ENCODE peak calls at places on chromosomes 16 and 17, in seven cellular contexts. One of them, this sample, is unnamed. For H3K27me3, the result is how much of the 10 kb centered on the place peaks cover.

GRCh38 chr16:29662729-29663019 is 373 bp upstream of the SPN start:
- DNase-seq in SJSA1: no peak
- DNase-seq in NT2/D1: no peak
- DNase-seq in CD8-positive, alpha-beta T cell: no peak
- DNase-seq in AG04450: no peak
- DNase-seq in esophagus muscularis mucosa: no peak
- DNase-seq in brain microvascular endothelial cell: no peak
- DNase-seq in this sample: no peak

GRCh38 chr16:58272855-58273254 is 22.0 kb downstream of the PRSS54 start:
- DNase-seq in brain microvascular endothelial cell: no peak
- DNase-seq in AG04450: no peak
- DNase-seq in CD8-positive, alpha-beta T cell: no peak
- DNase-seq in SJSA1: no peak
- DNase-seq in NT2/D1: no peak
- DNase-seq in esophagus muscularis mucosa: no peak
- DNase-seq in this sample: no peak

GRCh38 chr16:30494709-30495108 is 22.2 kb downstream of the ITGAL start:
- DNase-seq in SJSA1: no peak
- DNase-seq in AG04450: no peak
- DNase-seq in NT2/D1: no peak
- DNase-seq in brain microvascular endothelial cell: no peak
- DNase-seq in esophagus muscularis mucosa: no peak
- DNase-seq in CD8-positive, alpha-beta T cell: no peak
- DNase-seq in this sample: no peak

GRCh38 chr16:72094266-72094610 is 591 bp downstream of the DHX38 start:
- DNase-seq in esophagus muscularis mucosa: no peak
- DNase-seq in AG04450: no peak
- DNase-seq in NT2/D1: no peak
- DNase-seq in brain microvascular endothelial cell: no peak
- DNase-seq in SJSA1: no peak
- DNase-seq in CD8-positive, alpha-beta T cell: peak
- DNase-seq in this sample: no peak

GRCh38 chr17:56499799-56500388 is 93.6 kb upstream of the NOG start:
- DNase-seq in esophagus muscularis mucosa: no peak
- DNase-seq in SJSA1: peak
- DNase-seq in NT2/D1: peak
- DNase-seq in brain microvascular endothelial cell: peak
- DNase-seq in CD8-positive, alpha-beta T cell: no peak
- DNase-seq in AG04450: no peak
- DNase-seq in this sample: peak

GRCh38 chr16:20871935-20872815 is 28.0 kb downstream of the DCUN1D3 start:
- DNase-seq in CD8-positive, alpha-beta T cell: no peak
- DNase-seq in esophagus muscularis mucosa: no peak
- DNase-seq in SJSA1: no peak
- DNase-seq in brain microvascular endothelial cell: no peak
- DNase-seq in NT2/D1: no peak
- DNase-seq in AG04450: no peak
- DNase-seq in this sample: no peak

GRCh38 chr16:51638338-51639135 is 487.5 kb upstream of the SALL1 start:
- DNase-seq in brain microvascular endothelial cell: no peak
- DNase-seq in SJSA1: no peak
- DNase-seq in CD8-positive, alpha-beta T cell: no peak
- DNase-seq in AG04450: no peak
- DNase-seq in esophagus muscularis mucosa: no peak
- DNase-seq in NT2/D1: no peak
- DNase-seq in this sample: no peak

GRCh38 chr16:49660647-49661046 is 195.3 kb downstream of the ZNF423 start:
- DNase-seq in SJSA1: no peak
- DNase-seq in AG04450: no peak
- DNase-seq in NT2/D1: no peak
- DNase-seq in brain microvascular endothelial cell: no peak
- DNase-seq in CD8-positive, alpha-beta T cell: no peak
- DNase-seq in esophagus muscularis mucosa: no peak
- DNase-seq in this sample: no peak

GRCh38 chr17:50948711-50949110 is 82.6 kb upstream of the TOB1 start:
- DNase-seq in esophagus muscularis mucosa: no peak
- DNase-seq in brain microvascular endothelial cell: no peak
- DNase-seq in SJSA1: no peak
- DNase-seq in NT2/D1: no peak
- DNase-seq in AG04450: no peak
- DNase-seq in CD8-positive, alpha-beta T cell: no peak
- DNase-seq in this sample: peak

GRCh38 chr17:41824086-41824485 is 11.3 kb downstream of the FKBP10 start:
- DNase-seq in AG04450: no peak
- DNase-seq in CD8-positive, alpha-beta T cell: no peak
- DNase-seq in SJSA1: no peak
- DNase-seq in NT2/D1: no peak
- DNase-seq in esophagus muscularis mucosa: no peak
- DNase-seq in brain microvascular endothelial cell: no peak
- DNase-seq in this sample: no peak

GRCh38 chr17:76079577-76080206 is 710 bp downstream of the ZACN start:
- DNase-seq in NT2/D1: no peak
- DNase-seq in CD8-positive, alpha-beta T cell: no peak
- DNase-seq in AG04450: no peak
- DNase-seq in SJSA1: no peak
- DNase-seq in brain microvascular endothelial cell: no peak
- DNase-seq in esophagus muscularis mucosa: no peak
- DNase-seq in this sample: no peak
- H3K27me3 ChIP-seq in NT2/D1: under half
- H3K27me3 ChIP-seq in CD8-positive, alpha-beta T cell: under half
- H3K27me3 ChIP-seq in AG04450: half or more
- H3K27me3 ChIP-seq in SJSA1: half or more
- H3K27me3 ChIP-seq in brain microvascular endothelial cell: half or more
- H3K27me3 ChIP-seq in esophagus muscularis mucosa: under half
- H3K27me3 ChIP-seq in this sample: under half

GRCh38 chr17:58254803-58255202 is 16.4 kb downstream of the LPO start:
- DNase-seq in NT2/D1: no peak
- DNase-seq in CD8-positive, alpha-beta T cell: no peak
- DNase-seq in SJSA1: no peak
- DNase-seq in AG04450: no peak
- DNase-seq in brain microvascular endothelial cell: no peak
- DNase-seq in esophagus muscularis mucosa: no peak
- DNase-seq in this sample: no peak
- H3K27me3 ChIP-seq in NT2/D1: under half
- H3K27me3 ChIP-seq in CD8-positive, alpha-beta T cell: under half
- H3K27me3 ChIP-seq in SJSA1: half or more
- H3K27me3 ChIP-seq in AG04450: under half
- H3K27me3 ChIP-seq in brain microvascular endothelial cell: under half
- H3K27me3 ChIP-seq in esophagus muscularis mucosa: under half
- H3K27me3 ChIP-seq in this sample: under half

DNA sequence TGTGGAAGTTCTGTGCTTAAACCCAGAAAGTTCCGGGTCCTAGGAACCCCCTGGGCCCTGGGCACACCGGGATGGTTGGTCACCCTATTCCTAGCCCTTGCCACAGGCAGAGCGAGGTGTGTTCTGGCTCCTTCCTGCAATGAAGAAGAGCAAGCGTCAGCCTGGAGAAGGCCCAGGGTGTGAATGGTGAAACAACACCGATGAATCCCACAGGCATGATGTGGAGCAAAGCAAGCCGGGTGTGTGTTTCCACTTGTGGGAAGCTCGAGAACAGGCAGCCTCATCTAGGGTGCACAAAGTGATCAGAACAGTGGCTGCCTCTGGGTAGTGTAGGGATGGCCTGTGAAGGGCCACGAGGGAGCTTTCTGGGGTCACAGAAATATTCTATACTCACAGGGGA is 13.8 kb downstream of the KCNG4 start:
- DNase-seq in SJSA1: no peak
- DNase-seq in brain microvascular endothelial cell: no peak
- DNase-seq in NT2/D1: no peak
- DNase-seq in CD8-positive, alpha-beta T cell: no peak
- DNase-seq in AG04450: no peak
- DNase-seq in esophagus muscularis mucosa: no peak
- DNase-seq in this sample: no peak
- H3K27me3 ChIP-seq in SJSA1: under half
- H3K27me3 ChIP-seq in brain microvascular endothelial cell: under half
- H3K27me3 ChIP-seq in NT2/D1: under half
- H3K27me3 ChIP-seq in CD8-positive, alpha-beta T cell: under half
- H3K27me3 ChIP-seq in AG04450: under half
- H3K27me3 ChIP-seq in esophagus muscularis mucosa: under half
- H3K27me3 ChIP-seq in this sample: under half

DNA sequence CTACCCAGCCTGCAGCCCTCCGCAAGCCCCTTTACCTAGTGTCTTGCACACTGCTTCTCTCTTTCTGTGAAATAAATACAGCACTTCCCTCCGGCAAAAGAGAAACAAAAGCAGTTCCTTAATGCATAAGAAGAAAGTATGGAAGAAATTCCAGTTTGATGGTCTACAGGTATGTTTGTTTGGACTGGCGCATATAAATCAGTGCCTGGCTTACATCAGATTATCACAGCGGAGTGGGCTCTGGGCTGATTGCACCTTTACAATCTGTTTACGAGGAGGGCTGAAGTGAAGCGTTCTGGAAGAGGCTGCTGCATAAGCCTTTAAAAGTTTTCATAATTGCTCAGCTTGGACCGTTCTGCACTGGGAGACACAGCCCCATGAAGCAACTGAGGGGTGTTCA is 153.5 kb upstream of the FOXF1 start:
- DNase-seq in CD8-positive, alpha-beta T cell: no peak
- DNase-seq in brain microvascular endothelial cell: no peak
- DNase-seq in NT2/D1: no peak
- DNase-seq in SJSA1: no peak
- DNase-seq in AG04450: no peak
- DNase-seq in esophagus muscularis mucosa: no peak
- DNase-seq in this sample: no peak
- H3K27me3 ChIP-seq in CD8-positive, alpha-beta T cell: under half
- H3K27me3 ChIP-seq in brain microvascular endothelial cell: under half
- H3K27me3 ChIP-seq in NT2/D1: under half
- H3K27me3 ChIP-seq in SJSA1: under half
- H3K27me3 ChIP-seq in AG04450: under half
- H3K27me3 ChIP-seq in esophagus muscularis mucosa: under half
- H3K27me3 ChIP-seq in this sample: under half

GRCh38 chr17:47852113-47852949 is 1.4 kb upstream of the SP6 start:
- DNase-seq in esophagus muscularis mucosa: no peak
- DNase-seq in AG04450: no peak
- DNase-seq in CD8-positive, alpha-beta T cell: no peak
- DNase-seq in NT2/D1: no peak
- DNase-seq in brain microvascular endothelial cell: no peak
- DNase-seq in SJSA1: peak
- DNase-seq in this sample: no peak
- H3K27me3 ChIP-seq in esophagus muscularis mucosa: half or more
- H3K27me3 ChIP-seq in AG04450: half or more
- H3K27me3 ChIP-seq in CD8-positive, alpha-beta T cell: under half
- H3K27me3 ChIP-seq in NT2/D1: half or more
- H3K27me3 ChIP-seq in brain microvascular endothelial cell: half or more
- H3K27me3 ChIP-seq in SJSA1: half or more
- H3K27me3 ChIP-seq in this sample: half or more

DNA sequence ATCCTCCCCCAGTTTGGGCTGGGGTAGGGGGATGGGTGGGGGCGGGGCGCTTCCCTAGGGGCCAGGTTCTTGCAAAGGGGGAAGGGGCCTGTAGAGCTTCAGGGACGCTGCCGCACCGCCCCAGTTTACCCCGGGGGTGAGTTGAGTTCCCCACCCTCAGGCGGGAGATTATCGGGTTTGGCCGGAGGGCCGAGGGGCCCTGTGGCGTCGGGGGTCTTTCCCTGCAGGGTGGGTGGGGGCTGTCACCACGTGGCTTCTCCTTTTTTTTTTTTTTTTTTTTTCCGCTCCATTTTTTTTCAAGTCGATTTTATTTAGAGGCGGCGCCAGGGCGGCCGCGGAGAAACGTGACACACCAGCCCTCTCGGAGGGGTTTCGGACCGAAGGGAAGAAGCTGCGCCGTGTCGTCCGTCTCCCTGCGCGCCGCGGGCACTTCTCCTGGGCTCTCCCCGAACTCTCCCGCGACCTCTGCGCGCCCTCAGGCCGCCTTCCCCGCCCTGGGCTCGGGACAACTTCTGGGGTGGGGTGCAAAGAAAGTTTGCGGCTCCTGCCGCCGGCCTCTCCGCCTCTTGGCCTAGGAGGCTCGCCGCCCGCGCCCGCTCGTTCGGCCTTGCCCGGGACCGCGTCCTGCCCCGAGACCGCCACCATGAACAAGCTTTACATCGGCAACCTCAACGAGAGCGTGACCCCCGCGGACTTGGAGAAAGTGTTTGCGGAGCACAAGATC is at the start of gene IGF2BP1:
- DNase-seq in NT2/D1: peak
- DNase-seq in SJSA1: peak
- DNase-seq in CD8-positive, alpha-beta T cell: no peak
- DNase-seq in esophagus muscularis mucosa: peak
- DNase-seq in AG04450: no peak
- DNase-seq in brain microvascular endothelial cell: peak
- DNase-seq in this sample: no peak
- H3K27me3 ChIP-seq in NT2/D1: under half
- H3K27me3 ChIP-seq in SJSA1: half or more
- H3K27me3 ChIP-seq in CD8-positive, alpha-beta T cell: half or more
- H3K27me3 ChIP-seq in esophagus muscularis mucosa: half or more
- H3K27me3 ChIP-seq in AG04450: under half
- H3K27me3 ChIP-seq in brain microvascular endothelial cell: under half
- H3K27me3 ChIP-seq in this sample: half or more